ENCODE peak calls at places on chromosomes 3 and 15, in eight cellular contexts. One of them, this sample, is unnamed.

GRCh38 chr3:13234155-13234505 is 160.9 kb upstream of the IQSEC1 start:
- DNase-seq in KG1: no peak
- DNase-seq in right lobe of liver: peak
- DNase-seq in SHP77: no peak
- DNase-seq in posterior cingulate gyrus: no peak
- DNase-seq in NCI-H2081: no peak
- DNase-seq in foreskin keratinocyte: no peak
- DNase-seq in amygdala: no peak
- DNase-seq in this sample: no peak

GRCh38 chr3:82940124-82940523 is 1178.7 kb upstream of the GBE1 start:
- DNase-seq in KG1: no peak
- DNase-seq in right lobe of liver: peak
- DNase-seq in posterior cingulate gyrus: no peak
- DNase-seq in foreskin keratinocyte: no peak
- DNase-seq in amygdala: no peak
- DNase-seq in SHP77: no peak
- DNase-seq in NCI-H2081: no peak
- DNase-seq in this sample: no peak

GRCh38 chr3:99702953-99703352 is 64.6 kb downstream of the COL8A1 start:
- DNase-seq in amygdala: no peak
- DNase-seq in NCI-H2081: no peak
- DNase-seq in right lobe of liver: no peak
- DNase-seq in posterior cingulate gyrus: no peak
- DNase-seq in KG1: no peak
- DNase-seq in foreskin keratinocyte: no peak
- DNase-seq in SHP77: no peak
- DNase-seq in this sample: no peak

GRCh38 chr3:195543642-195544536 is 764 bp upstream of the PPP1R2 start:
- DNase-seq in SHP77: no peak
- DNase-seq in right lobe of liver: peak
- DNase-seq in posterior cingulate gyrus: peak
- DNase-seq in amygdala: no peak
- DNase-seq in foreskin keratinocyte: no peak
- DNase-seq in KG1: no peak
- DNase-seq in NCI-H2081: no peak
- DNase-seq in this sample: no peak

GRCh38 chr3:168116279-168116678 is 20.6 kb upstream of the GOLIM4 start:
- DNase-seq in SHP77: no peak
- DNase-seq in posterior cingulate gyrus: no peak
- DNase-seq in foreskin keratinocyte: no peak
- DNase-seq in amygdala: no peak
- DNase-seq in NCI-H2081: no peak
- DNase-seq in right lobe of liver: no peak
- DNase-seq in KG1: no peak
- DNase-seq in this sample: no peak

GRCh38 chr3:183730361-183730760 is 32.8 kb downstream of the YEATS2 start:
- DNase-seq in foreskin keratinocyte: no peak
- DNase-seq in posterior cingulate gyrus: no peak
- DNase-seq in amygdala: no peak
- DNase-seq in NCI-H2081: no peak
- DNase-seq in SHP77: no peak
- DNase-seq in KG1: no peak
- DNase-seq in right lobe of liver: no peak
- DNase-seq in this sample: no peak

GRCh38 chr3:136311256-136311655 is 61.1 kb downstream of the PCCB start:
- DNase-seq in SHP77: no peak
- DNase-seq in KG1: no peak
- DNase-seq in posterior cingulate gyrus: no peak
- DNase-seq in amygdala: no peak
- DNase-seq in right lobe of liver: no peak
- DNase-seq in NCI-H2081: no peak
- DNase-seq in foreskin keratinocyte: no peak
- DNase-seq in this sample: no peak

GRCh38 chr15:38589502-38589901 is 24.9 kb upstream of the RASGRP1 start:
- DNase-seq in NCI-H2081: no peak
- DNase-seq in posterior cingulate gyrus: no peak
- DNase-seq in right lobe of liver: no peak
- DNase-seq in KG1: no peak
- DNase-seq in amygdala: no peak
- DNase-seq in foreskin keratinocyte: peak
- DNase-seq in SHP77: no peak
- DNase-seq in this sample: no peak

GRCh38 chr15:99253381-99254090 is 2.3 kb downstream of the LRRC28 start:
- DNase-seq in amygdala: no peak
- DNase-seq in right lobe of liver: no peak
- DNase-seq in posterior cingulate gyrus: no peak
- DNase-seq in KG1: no peak
- DNase-seq in NCI-H2081: no peak
- DNase-seq in foreskin keratinocyte: no peak
- DNase-seq in SHP77: no peak
- DNase-seq in this sample: no peak

GRCh38 chr3:136194409-136195257 is 1.5 kb downstream of the MSL2 start:
- DNase-seq in posterior cingulate gyrus: no peak
- DNase-seq in amygdala: no peak
- DNase-seq in NCI-H2081: no peak
- DNase-seq in SHP77: no peak
- DNase-seq in right lobe of liver: peak
- DNase-seq in KG1: no peak
- DNase-seq in foreskin keratinocyte: no peak
- DNase-seq in this sample: no peak

GRCh38 chr3:176661432-176661964 is 535.8 kb downstream of the TBL1XR1 start:
- DNase-seq in posterior cingulate gyrus: no peak
- DNase-seq in SHP77: no peak
- DNase-seq in right lobe of liver: no peak
- DNase-seq in amygdala: no peak
- DNase-seq in foreskin keratinocyte: no peak
- DNase-seq in KG1: no peak
- DNase-seq in NCI-H2081: no peak
- DNase-seq in this sample: no peak

This sample was measured in DMS153.